ENCODE peak calls at places on chromosomes 6 and 20, in seven cellular contexts. One of them, this sample, is unnamed.

GRCh38 chr20:32743237-32744112 is at the start of gene COMMD7:
- DNase-seq in HCT116: no peak
- DNase-seq in HEK293T: peak
- DNase-seq in H1: peak
- DNase-seq in WTC11: peak
- DNase-seq in HepG2: peak
- DNase-seq in GM12878: peak
- DNase-seq in this sample: peak

GRCh38 chr20:36147707-36148106 is 6.8 kb upstream of the EPB41L1 start:
- DNase-seq in HepG2: no peak
- DNase-seq in HCT116: no peak
- DNase-seq in H1: no peak
- DNase-seq in HEK293T: no peak
- DNase-seq in GM12878: no peak
- DNase-seq in WTC11: no peak
- DNase-seq in this sample: no peak

GRCh38 chr20:25576783-25577530 is 8.4 kb downstream of the NINL start:
- DNase-seq in HEK293T: no peak
- DNase-seq in H1: no peak
- DNase-seq in WTC11: no peak
- DNase-seq in HCT116: no peak
- DNase-seq in HepG2: no peak
- DNase-seq in GM12878: no peak
- DNase-seq in this sample: no peak

GRCh38 chr6:142838821-142839685 is 105.9 kb downstream of the HIVEP2 start:
- DNase-seq in GM12878: no peak
- DNase-seq in H1: no peak
- DNase-seq in HEK293T: no peak
- DNase-seq in WTC11: no peak
- DNase-seq in HCT116: peak
- DNase-seq in HepG2: peak
- DNase-seq in this sample: no peak

GRCh38 chr6:77825204-77825603 is 172.4 kb downstream of the MEI4 start:
- DNase-seq in WTC11: no peak
- DNase-seq in GM12878: no peak
- DNase-seq in H1: no peak
- DNase-seq in HCT116: no peak
- DNase-seq in HEK293T: no peak
- DNase-seq in HepG2: no peak
- DNase-seq in this sample: no peak

GRCh38 chr6:148367418-148368024 is 24.9 kb downstream of the SASH1 start:
- DNase-seq in HCT116: no peak
- DNase-seq in HepG2: no peak
- DNase-seq in WTC11: no peak
- DNase-seq in H1: no peak
- DNase-seq in HEK293T: no peak
- DNase-seq in GM12878: no peak
- DNase-seq in this sample: no peak

GRCh38 chr6:135505222-135505621 is 7.7 kb upstream of the AHI1 start:
- DNase-seq in GM12878: no peak
- DNase-seq in HCT116: no peak
- DNase-seq in HEK293T: no peak
- DNase-seq in H1: no peak
- DNase-seq in WTC11: no peak
- DNase-seq in HepG2: no peak
- DNase-seq in this sample: no peak

GRCh38 chr20:8305449-8305978 is 173.4 kb downstream of the PLCB1 start:
- DNase-seq in H1: peak
- DNase-seq in HCT116: peak
- DNase-seq in WTC11: peak
- DNase-seq in HEK293T: peak
- DNase-seq in HepG2: peak
- DNase-seq in GM12878: peak
- DNase-seq in this sample: peak

GRCh38 chr6:88349511-88349910 is 183.4 kb upstream of the CNR1 start:
- DNase-seq in HepG2: no peak
- DNase-seq in GM12878: no peak
- DNase-seq in HCT116: no peak
- DNase-seq in HEK293T: no peak
- DNase-seq in H1: no peak
- DNase-seq in WTC11: no peak
- DNase-seq in this sample: no peak

GRCh38 chr6:4402477-4402976 is 267.2 kb upstream of the ECI2 start:
- DNase-seq in HCT116: no peak
- DNase-seq in GM12878: no peak
- DNase-seq in HepG2: peak
- DNase-seq in WTC11: no peak
- DNase-seq in HEK293T: no peak
- DNase-seq in H1: no peak
- DNase-seq in this sample: no peak

GRCh38 chr6:45794465-45794864 is 221.2 kb downstream of the CLIC5 start:
- DNase-seq in HEK293T: no peak
- DNase-seq in HCT116: no peak
- DNase-seq in WTC11: no peak
- DNase-seq in H1: no peak
- DNase-seq in GM12878: no peak
- DNase-seq in HepG2: no peak
- DNase-seq in this sample: no peak

GRCh38 chr6:114169763-114170162 is 173.1 kb downstream of the HS3ST5 start:
- DNase-seq in WTC11: no peak
- DNase-seq in HepG2: peak
- DNase-seq in HEK293T: no peak
- DNase-seq in H1: no peak
- DNase-seq in HCT116: no peak
- DNase-seq in GM12878: no peak
- DNase-seq in this sample: no peak

GRCh38 chr6:119661628-119662027 is 312.1 kb upstream of the MAN1A1 start:
- DNase-seq in WTC11: no peak
- DNase-seq in HepG2: no peak
- DNase-seq in HEK293T: no peak
- DNase-seq in GM12878: no peak
- DNase-seq in HCT116: no peak
- DNase-seq in H1: no peak
- DNase-seq in this sample: no peak
- TF ChIP-seq SP1 in WTC11: no peak
- TF ChIP-seq SP1 in HepG2: no peak
- TF ChIP-seq SP1 in HEK293T: no peak
- TF ChIP-seq SP1 in GM12878: no peak
- TF ChIP-seq SP1 in HCT116: no peak
- TF ChIP-seq SP1 in H1: no peak
- TF ChIP-seq SP1 in this sample: no peak

GRCh38 chr20:57959589-57959988 is 249.8 kb upstream of the PMEPA1 start:
- DNase-seq in HepG2: no peak
- DNase-seq in GM12878: no peak
- DNase-seq in WTC11: no peak
- DNase-seq in H1: no peak
- DNase-seq in HEK293T: no peak
- DNase-seq in HCT116: no peak
- DNase-seq in this sample: no peak
- TF ChIP-seq SP1 in HepG2: no peak
- TF ChIP-seq SP1 in GM12878: no peak
- TF ChIP-seq SP1 in WTC11: no peak
- TF ChIP-seq SP1 in H1: no peak
- TF ChIP-seq SP1 in HEK293T: no peak
- TF ChIP-seq SP1 in HCT116: no peak
- TF ChIP-seq SP1 in this sample: no peak

DNA sequence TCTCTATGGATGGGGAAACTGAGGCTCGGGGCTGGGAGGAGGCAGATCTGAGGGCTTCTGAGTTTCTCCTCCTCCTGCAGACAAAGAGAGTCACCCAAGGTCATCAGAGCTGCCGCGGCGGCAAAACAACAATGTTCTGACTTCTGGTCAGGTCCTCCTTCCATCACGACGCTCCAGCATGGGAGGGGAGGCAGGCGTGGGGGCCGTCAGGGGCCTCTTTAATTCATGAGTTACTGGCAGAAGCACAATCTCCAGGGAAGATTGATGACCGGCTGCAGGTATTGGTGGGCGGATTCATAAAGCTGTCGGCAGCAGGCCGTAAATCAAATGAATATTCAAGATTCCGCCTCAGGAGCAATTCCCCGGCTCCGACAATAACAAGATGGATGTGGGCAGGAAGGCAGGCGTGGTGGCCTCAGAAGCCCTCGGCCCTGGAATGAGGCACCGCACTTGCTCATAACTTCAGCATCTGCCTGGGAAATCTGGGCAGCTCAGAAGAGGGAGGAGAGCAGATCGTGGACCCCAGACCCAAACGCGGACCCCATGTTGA is 19.1 kb downstream of the PCK1 start:
- DNase-seq in GM12878: no peak
- DNase-seq in H1: no peak
- DNase-seq in HepG2: no peak
- DNase-seq in WTC11: no peak
- DNase-seq in HEK293T: peak
- DNase-seq in HCT116: no peak
- DNase-seq in this sample: no peak
- TF ChIP-seq SP1 in GM12878: no peak
- TF ChIP-seq SP1 in H1: no peak
- TF ChIP-seq SP1 in HepG2: no peak
- TF ChIP-seq SP1 in WTC11: no peak
- TF ChIP-seq SP1 in HEK293T: no peak
- TF ChIP-seq SP1 in HCT116: no peak
- TF ChIP-seq SP1 in this sample: no peak

GRCh38 chr6:139919107-139920026 is 544.9 kb upstream of the CITED2 start:
- DNase-seq in GM12878: no peak
- DNase-seq in WTC11: no peak
- DNase-seq in HEK293T: no peak
- DNase-seq in HepG2: no peak
- DNase-seq in HCT116: no peak
- DNase-seq in H1: no peak
- DNase-seq in this sample: no peak

GRCh38 chr6:139917943-139918342 is 543.5 kb upstream of the CITED2 start:
- DNase-seq in WTC11: no peak
- DNase-seq in H1: no peak
- DNase-seq in HEK293T: no peak
- DNase-seq in GM12878: no peak
- DNase-seq in HCT116: no peak
- DNase-seq in HepG2: no peak
- DNase-seq in this sample: no peak

GRCh38 chr6:139922236-139922635 is 547.8 kb upstream of the CITED2 start:
- DNase-seq in H1: no peak
- DNase-seq in HCT116: no peak
- DNase-seq in GM12878: no peak
- DNase-seq in HEK293T: no peak
- DNase-seq in WTC11: no peak
- DNase-seq in HepG2: no peak
- DNase-seq in this sample: no peak

GRCh38 chr6:139923964-139924475 is 549.6 kb upstream of the CITED2 start:
- DNase-seq in GM12878: no peak
- DNase-seq in HCT116: no peak
- DNase-seq in HEK293T: no peak
- DNase-seq in WTC11: no peak
- DNase-seq in HepG2: no peak
- DNase-seq in H1: no peak
- DNase-seq in this sample: no peak

DNA sequence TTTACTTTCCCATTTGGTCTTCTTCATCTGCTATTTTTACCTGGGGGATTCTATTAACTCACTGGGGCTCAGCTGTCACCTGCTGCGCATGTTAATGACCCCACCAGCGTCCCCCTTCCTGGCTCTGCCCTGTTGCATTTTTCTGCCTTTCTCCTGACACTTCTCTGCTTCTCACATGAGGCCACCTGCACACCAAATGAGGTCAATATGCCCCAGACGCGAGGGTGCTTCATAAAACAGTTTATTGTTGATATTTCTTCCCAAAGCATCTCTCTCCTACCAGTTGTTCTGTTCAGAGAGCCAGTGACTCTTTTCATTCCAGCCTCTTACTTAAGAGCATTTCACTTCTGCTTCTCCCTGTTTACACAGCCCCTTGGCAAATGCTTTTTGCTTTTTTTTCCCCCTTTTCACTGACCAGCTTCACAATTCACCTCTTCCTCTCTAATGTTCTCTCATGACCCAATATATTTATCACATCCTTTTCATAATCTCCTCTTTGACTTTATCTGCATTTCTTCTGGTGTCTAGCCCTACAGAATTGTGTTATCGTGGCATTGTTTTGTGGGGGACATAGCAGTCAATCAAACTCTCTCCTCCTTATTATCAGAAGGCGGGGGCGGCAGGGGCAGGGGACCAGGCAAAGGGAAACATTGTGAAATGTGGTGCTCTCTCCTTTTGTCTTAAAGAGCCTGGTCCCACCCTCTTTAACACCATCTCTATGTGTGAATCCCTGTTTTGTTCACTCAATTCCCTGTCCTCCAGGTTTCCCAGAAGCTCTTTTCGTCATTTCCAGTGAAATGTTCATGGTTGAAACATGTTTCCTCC is 545.8 kb upstream of the CITED2 start:
- DNase-seq in HCT116: no peak
- DNase-seq in H1: no peak
- DNase-seq in HepG2: no peak
- DNase-seq in GM12878: no peak
- DNase-seq in WTC11: no peak
- DNase-seq in HEK293T: no peak
- DNase-seq in this sample: no peak
- TF ChIP-seq SP1 in HCT116: no peak
- TF ChIP-seq SP1 in H1: no peak
- TF ChIP-seq SP1 in HepG2: no peak
- TF ChIP-seq SP1 in GM12878: no peak
- TF ChIP-seq SP1 in WTC11: no peak
- TF ChIP-seq SP1 in HEK293T: no peak
- TF ChIP-seq SP1 in this sample: no peak

GRCh38 chr20:63955281-63955845 is 853 bp downstream of the UCKL1 start:
- DNase-seq in HepG2: peak
- DNase-seq in GM12878: no peak
- DNase-seq in HEK293T: peak
- DNase-seq in WTC11: peak
- DNase-seq in H1: peak
- DNase-seq in HCT116: no peak
- DNase-seq in this sample: peak
- TF ChIP-seq SP1 in HepG2: no peak
- TF ChIP-seq SP1 in GM12878: no peak
- TF ChIP-seq SP1 in HEK293T: no peak
- TF ChIP-seq SP1 in WTC11: no peak
- TF ChIP-seq SP1 in H1: no peak
- TF ChIP-seq SP1 in HCT116: no peak
- TF ChIP-seq SP1 in this sample: no peak

GRCh38 chr6:139109558-139109957 is 25.3 kb upstream of the HECA start:
- DNase-seq in HCT116: peak
- DNase-seq in HEK293T: no peak
- DNase-seq in HepG2: peak
- DNase-seq in H1: peak
- DNase-seq in WTC11: peak
- DNase-seq in GM12878: no peak
- DNase-seq in this sample: peak
- TF ChIP-seq SP1 in HCT116: no peak
- TF ChIP-seq SP1 in HEK293T: no peak
- TF ChIP-seq SP1 in HepG2: no peak
- TF ChIP-seq SP1 in H1: no peak
- TF ChIP-seq SP1 in WTC11: no peak
- TF ChIP-seq SP1 in GM12878: no peak
- TF ChIP-seq SP1 in this sample: no peak

GRCh38 chr20:14199111-14199510 is 138.3 kb downstream of the FLRT3 start:
- DNase-seq in H1: no peak
- DNase-seq in GM12878: no peak
- DNase-seq in HepG2: no peak
- DNase-seq in HCT116: no peak
- DNase-seq in WTC11: no peak
- DNase-seq in HEK293T: no peak
- DNase-seq in this sample: no peak
- TF ChIP-seq SP1 in H1: no peak
- TF ChIP-seq SP1 in GM12878: no peak
- TF ChIP-seq SP1 in HepG2: no peak
- TF ChIP-seq SP1 in HCT116: no peak
- TF ChIP-seq SP1 in WTC11: no peak
- TF ChIP-seq SP1 in HEK293T: no peak
- TF ChIP-seq SP1 in this sample: no peak